ENCODE peak calls at places on chromosomes 5 and 9, in ten cellular contexts. H is iPS-NIHi11; P is stimulated activated CD4-positive, alpha-beta T cell treated with anti-CD3 and anti-CD28 coated beads, Interleukin-4, amount 100 ng/mL, for 24 hours; F is posterior vena cava; J is neural crest cell; M is cerebellar cortex; I is activated T-helper 2 cell treated with anti-CD3 and anti-CD28 coated beads, Interferon-gamma antibody, Interleukin-2, Interleukin-4, amounts not matched to agents 10 μg/mL and 5 μg/mL and 100 μg/mL, durations not matched to agents 14 hours and 24 hours and 36 hours; C is activated T-cell treated with anti-CD3 and anti-CD28 coated beads for 48 hours; V is naive B cell; T is fibroblast of pulmonary artery. X is an unnamed sample.

GRCh38 chr5:141958113-141958512 is at the start of gene PCDH12:
- DNase-seq in I (no peak), T (peak), C (no peak), M (no peak), J (no peak), V (no peak), H (no peak), P (no peak), F (peak), X (no peak)

GRCh38 chr5:176886336-176887251 is 12.6 kb downstream of the HK3 start:
- DNase-seq in F (peak), V (no peak), T (peak), I (no peak), C (no peak), J (no peak), M (no peak), P (no peak), H (no peak), X (no peak)

GRCh38 chr5:133924221-133924920 is 44.1 kb downstream of the C5orf15 start:
- DNase-seq in C (no peak), J (no peak), T (no peak), P (no peak), M (peak), V (no peak), H (no peak), F (no peak), I (no peak), X (no peak)

GRCh38 chr5:159921721-159922120 is 5.4 kb downstream of the ADRA1B start:
- DNase-seq in M (no peak), I (no peak), P (no peak), F (no peak), T (no peak), J (no peak), C (no peak), H (no peak), V (no peak), X (no peak)

GRCh38 chr9:100352201-100352726 is 478 bp downstream of the TEX10 start:
- DNase-seq in F (peak), H (peak), J (no peak), C (peak), P (peak), I (peak), T (no peak), M (peak), V (peak), X (peak)

GRCh38 chr9:130387398-130387797 is 57.4 kb upstream of the ASS1 start:
- DNase-seq in C (no peak), I (no peak), P (no peak), M (no peak), F (no peak), J (no peak), T (no peak), V (no peak), H (no peak), X (no peak)

GRCh38 chr9:107667269-107667681 is 177.7 kb upstream of the KLF4 start:
- DNase-seq in J (no peak), F (no peak), I (no peak), H (no peak), V (no peak), C (no peak), M (no peak), T (no peak), P (no peak), X (no peak)

GRCh38 chr5:146079695-146080361 is 25.5 kb downstream of the PLAC8L1 start:
- DNase-seq in F (no peak), H (no peak), C (peak), V (no peak), J (no peak), I (peak), T (peak), M (no peak), P (peak), X (no peak)

GRCh38 chr9:121944741-121945191 is 148.3 kb downstream of the TTLL11 start:
- DNase-seq in V (no peak), J (no peak), I (no peak), T (peak), H (no peak), C (no peak), F (no peak), P (no peak), M (no peak), X (no peak)

GRCh38 chr9:36961568-36962360 is 72.3 kb downstream of the PAX5 start:
- DNase-seq in H (no peak), F (peak), V (no peak), T (peak), M (no peak), C (no peak), P (no peak), J (no peak), I (no peak), X (no peak)

GRCh38 chr5:9781882-9782281 is 151.7 kb upstream of the TAS2R1 start:
- DNase-seq in V (no peak), H (no peak), P (no peak), J (no peak), I (no peak), M (no peak), T (no peak), C (no peak), F (no peak), X (no peak)

GRCh38 chr9:124353811-124354274 is 61.4 kb downstream of the PSMB7 start:
- DNase-seq in P (no peak), M (no peak), I (no peak), J (no peak), F (peak), H (no peak), T (peak), V (no peak), C (no peak), X (no peak)

GRCh38 chr9:133458643-133459312 is 1.0 kb upstream of the CACFD1 start:
- DNase-seq in C (no peak), M (peak), F (no peak), J (no peak), P (no peak), H (no peak), I (no peak), T (no peak), V (no peak), X (no peak)